ENCODE peak calls at places on chromosomes 1 and 21, in four cellular contexts. P is GM12878, N is HepG2, D is H1. F is an unnamed sample.

GRCh38 chr21:15992171-15992570 is 262.4 kb downstream of the USP25 start:
- DNase-seq in P (no peak), N (no peak), D (no peak), F (no peak)

GRCh38 chr21:45509566-45510465 is 32.4 kb downstream of the SLC19A1 start:
- DNase-seq in P (no peak), N (no peak), D (no peak), F (peak)

GRCh38 chr1:155093938-155094621 is 15.4 kb downstream of the EFNA3 start:
- DNase-seq in P (no peak), N (peak), D (peak), F (peak)

GRCh38 chr1:3900150-3900968 is at the start of gene C1orf174:
- DNase-seq in P (peak), N (peak), D (peak), F (peak)

GRCh38 chr1:82586473-82586872 is 785.7 kb downstream of the ADGRL2 start:
- DNase-seq in P (no peak), N (no peak), D (no peak), F (no peak)

GRCh38 chr1:191575180-191575579 is 583.1 kb upstream of the RGS18 start:
- DNase-seq in P (no peak), N (no peak), D (no peak), F (no peak)

GRCh38 chr1:64948905-64949833 is 17.2 kb downstream of the JAK1 start:
- DNase-seq in P (no peak), N (no peak), D (no peak), F (no peak)

GRCh38 chr21:35616090-35616489 is 444.2 kb downstream of the SETD4 start:
- DNase-seq in P (no peak), N (no peak), D (no peak), F (no peak)

GRCh38 chr1:53071167-53071865 is 9.3 kb downstream of the PODN start:
- DNase-seq in P (no peak), N (no peak), D (no peak), F (peak)

GRCh38 chr1:54324031-54324654 is 82.1 kb downstream of the SSBP3 start:
- DNase-seq in P (no peak), N (no peak), D (no peak), F (no peak)

GRCh38 chr1:158087320-158087927 is 93.3 kb upstream of the CD1D start:
- DNase-seq in P (no peak), N (peak), D (peak), F (peak)

GRCh38 chr1:107620753-107621152 is 344.2 kb downstream of the VAV3 start:
- DNase-seq in P (no peak), N (no peak), D (no peak), F (no peak)

GRCh38 chr1:94539496-94539895 is 2.1 kb downstream of the F3 start:
- DNase-seq in P (no peak), N (no peak), D (no peak), F (no peak)

GRCh38 chr1:209485167-209485566 is 98.3 kb upstream of the CAMK1G start:
- DNase-seq in P (no peak), N (no peak), D (no peak), F (no peak)

GRCh38 chr21:45644041-45644906 is 749 bp downstream of the PCBP3 start:
- DNase-seq in P (no peak), N (no peak), D (no peak), F (peak)

GRCh38 chr1:153790282-153790995 is 15.2 kb downstream of the SLC27A3 start:
- DNase-seq in P (no peak), N (no peak), D (no peak), F (no peak)

GRCh38 chr1:201219481-201220387 is 29.1 kb downstream of the IGFN1 start:
- DNase-seq in P (no peak), N (no peak), D (peak), F (no peak)
- H3K4me2 ChIP-seq in P (no peak), N (no peak), D (no peak), F (no peak)

GRCh38 chr1:224501836-224502235 is 67.2 kb upstream of the WDR26 start:
- DNase-seq in P (no peak), N (no peak), D (no peak), F (no peak)

GRCh38 chr1:224504642-224505041 is 70.0 kb upstream of the WDR26 start:
- DNase-seq in P (no peak), N (no peak), D (no peak), F (no peak)

GRCh38 chr1:224503161-224504118 is 68.8 kb upstream of the WDR26 start:
- DNase-seq in P (peak), N (peak), D (peak), F (peak)

GRCh38 chr1:224500802-224501201 is 66.2 kb upstream of the WDR26 start:
- DNase-seq in P (no peak), N (no peak), D (no peak), F (no peak)

GRCh38 chr1:224502459-224503160 is 68.0 kb upstream of the WDR26 start:
- DNase-seq in P (no peak), N (no peak), D (no peak), F (peak)
- TF ChIP-seq TCF12 in P (no peak), N (no peak), D (no peak), F (no peak)

DNA sequence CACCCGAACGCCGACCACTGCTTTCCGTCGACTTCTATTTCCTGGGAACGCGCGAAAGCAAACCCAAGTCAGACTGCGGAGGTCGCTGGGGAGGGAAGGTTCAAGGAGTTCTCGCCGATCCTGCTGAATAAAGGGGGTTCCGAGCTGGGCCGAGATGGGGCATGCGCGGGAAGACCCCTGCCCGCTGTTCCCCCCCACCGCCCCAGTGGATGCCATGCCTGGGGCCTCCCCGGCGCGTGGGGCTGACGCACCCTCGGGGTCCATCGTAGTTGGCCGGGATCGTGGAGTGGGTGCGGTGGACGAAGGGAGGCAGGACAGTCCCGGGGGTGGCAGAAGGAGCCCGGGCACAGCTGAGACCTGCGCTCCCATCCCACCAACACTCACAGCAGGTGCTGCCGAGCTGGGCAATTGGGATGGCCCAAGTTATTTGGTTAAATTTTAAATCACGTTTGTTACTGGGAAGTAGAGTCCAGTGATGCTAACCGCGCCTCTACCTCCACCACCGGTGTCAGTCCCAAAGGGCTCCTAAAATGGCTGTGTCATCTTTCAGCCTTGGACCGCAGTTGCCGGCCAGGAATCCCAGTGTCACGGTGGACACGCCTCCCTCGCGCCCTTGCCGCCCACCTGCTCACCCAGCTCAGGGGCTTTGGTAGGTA is 745 bp downstream of the MX1 start:
- DNase-seq in P (no peak), N (no peak), D (peak), F (peak)
- H2AFZ ChIP-seq in P (no peak), N (no peak), D (no peak), F (peak)

GRCh38 chr1:159581422-159581821 is 6.2 kb upstream of the APCS start:
- DNase-seq in P (no peak), N (no peak), D (no peak), F (no peak)
- H3K4me2 ChIP-seq in P (no peak), N (no peak), D (no peak), F (no peak)

DNA sequence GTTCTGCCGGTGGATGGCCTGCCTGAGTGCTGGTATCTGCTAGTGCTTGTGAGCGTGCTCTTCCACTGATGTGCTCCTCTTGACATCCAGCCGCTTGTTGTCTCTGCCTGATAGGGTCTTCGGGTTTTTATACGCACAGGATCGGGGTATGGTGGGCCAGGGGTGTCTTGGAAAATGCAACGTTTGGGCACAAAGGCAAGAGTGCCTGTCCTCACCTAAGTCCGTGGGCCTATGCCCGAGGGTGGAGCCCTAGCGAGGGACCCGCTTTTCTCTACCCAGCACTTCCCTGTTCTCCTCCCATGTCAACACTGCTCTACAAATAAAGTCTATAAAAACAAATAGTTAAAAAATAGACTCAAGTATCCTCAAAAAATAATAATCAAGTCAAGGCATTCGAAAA is 1007.8 kb downstream of the PLA2G4A start:
- DNase-seq in P (no peak), N (no peak), D (no peak), F (no peak)
- TF ChIP-seq TCF12 in P (no peak), N (no peak), D (no peak), F (no peak)

DNA sequence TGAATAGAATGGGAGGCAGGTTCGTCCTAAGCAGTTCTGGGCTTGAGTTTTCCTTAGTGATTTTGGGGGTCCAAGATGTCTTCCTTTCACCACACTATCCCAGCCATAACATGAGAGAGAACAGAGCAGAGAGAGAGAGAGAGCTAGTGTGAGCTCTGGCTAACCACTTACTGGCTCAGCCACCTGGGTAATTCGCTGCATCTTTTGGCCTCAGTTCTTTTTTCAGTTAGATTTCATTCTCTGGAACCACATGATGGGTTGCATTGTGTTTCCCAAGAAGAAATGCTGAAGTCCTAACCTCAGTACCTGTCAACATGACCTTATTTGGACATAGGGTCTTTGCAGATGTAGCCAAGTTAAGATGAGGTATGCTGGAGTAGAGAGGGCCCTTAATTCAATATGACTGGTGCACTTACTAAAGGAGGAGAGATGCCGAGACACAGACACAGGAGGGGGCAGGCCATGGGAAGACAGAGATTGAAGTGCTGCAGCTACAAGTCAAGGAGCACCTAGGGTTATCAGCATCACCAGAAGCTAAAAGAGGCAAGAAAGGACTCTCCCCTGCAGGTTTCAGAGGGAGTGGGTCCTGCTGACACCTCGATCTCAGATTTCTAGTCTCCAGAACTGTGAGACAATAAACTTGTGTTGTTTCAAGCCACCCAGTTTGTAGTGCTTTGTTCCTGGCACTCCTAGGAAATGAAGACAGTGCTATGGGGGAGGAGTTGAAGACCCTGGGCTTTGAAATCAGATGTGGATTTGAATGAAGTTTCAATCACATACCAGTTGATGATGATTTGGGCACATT is 26.2 kb upstream of the TARBP1 start:
- DNase-seq in P (no peak), N (no peak), D (no peak), F (no peak)
- H2AFZ ChIP-seq in P (no peak), N (no peak), D (no peak), F (peak)

GRCh38 chr1:58158006-58158405 is 388.5 kb downstream of the OMA1 start:
- DNase-seq in P (no peak), N (no peak), D (no peak), F (no peak)

GRCh38 chr1:58156801-58157200 is 389.7 kb downstream of the OMA1 start:
- DNase-seq in P (no peak), N (no peak), D (no peak), F (no peak)

GRCh38 chr1:58157281-58157680 is 389.2 kb downstream of the OMA1 start:
- DNase-seq in P (no peak), N (no peak), D (no peak), F (no peak)

GRCh38 chr1:58159424-58159810 is 387.1 kb downstream of the OMA1 start:
- DNase-seq in P (no peak), N (no peak), D (no peak), F (no peak)

GRCh38 chr1:58158465-58159423 is 387.8 kb downstream of the OMA1 start:
- DNase-seq in P (no peak), N (no peak), D (no peak), F (no peak)
- H3K4me2 ChIP-seq in P (no peak), N (no peak), D (peak), F (no peak)

GRCh38 chr21:39373634-39374033 is 24.7 kb upstream of the HMGN1 start:
- DNase-seq in P (no peak), N (peak), D (no peak), F (peak)
- TF ChIP-seq TCF12 in P (no peak), N (no peak), D (no peak), F (no peak)

GRCh38 chr1:92973203-92973907 is 12.1 kb upstream of the DIPK1A start:
- DNase-seq in P (no peak), N (no peak), D (no peak), F (no peak)
- H2AFZ ChIP-seq in P (peak), N (no peak), D (no peak), F (no peak)

DNA sequence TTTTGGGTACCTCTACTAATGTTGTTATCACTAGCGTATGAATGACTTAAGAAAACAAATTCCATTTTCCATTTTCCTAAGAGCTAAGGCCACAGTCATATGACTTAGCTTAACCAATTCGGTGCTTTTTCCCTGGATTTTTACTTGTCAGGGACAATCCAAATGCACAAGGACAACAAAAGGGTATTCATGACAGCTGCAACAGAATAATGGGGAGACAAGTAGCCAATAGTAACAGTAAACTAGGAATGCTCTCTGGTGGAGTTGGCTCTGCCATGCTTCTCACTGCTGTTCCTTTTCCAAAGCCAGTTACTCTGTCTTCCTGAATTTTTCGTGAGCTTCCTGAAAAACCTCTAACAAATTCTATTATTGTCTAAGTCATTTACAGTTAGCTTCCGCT is 52.9 kb downstream of the LRRIQ3 start:
- DNase-seq in P (no peak), N (no peak), D (no peak), F (no peak)
- H3K4me2 ChIP-seq in P (no peak), N (no peak), D (no peak), F (no peak)